ENCODE peak calls at places on chromosomes 7 and 10, in eight cellular contexts. T, G, O, J, M, C, P and X are unnamed samples.

GRCh38 chr10:132509506-132510173 is 27.9 kb upstream of the INPP5A start:
- DNase-seq in M (no peak), C (no peak), T (no peak), P (no peak), G (no peak), O (no peak), J (peak), X (no peak)

GRCh38 chr10:77789861-77790260 is 136.7 kb downstream of the DLG5 start:
- DNase-seq in T (no peak), M (no peak), P (no peak), O (no peak), C (no peak), G (no peak), J (no peak), X (no peak)

GRCh38 chr10:36171546-36171945 is 529.5 kb upstream of the FZD8 start:
- DNase-seq in T (peak), P (peak), G (no peak), J (no peak), C (no peak), O (no peak), M (no peak), X (no peak)

GRCh38 chr7:107614425-107614824 is 34.4 kb downstream of the BCAP29 start:
- DNase-seq in O (peak), M (no peak), T (peak), C (no peak), P (no peak), J (no peak), G (peak), X (no peak)

GRCh38 chr7:98280791-98281756 is at the start of gene BRI3:
- DNase-seq in O (peak), P (peak), T (peak), C (peak), G (no peak), M (peak), J (peak), X (peak)

GRCh38 chr7:148882192-148882591 is 1.9 kb downstream of the EZH2 start:
- DNase-seq in T (no peak), J (no peak), O (no peak), G (no peak), M (no peak), P (no peak), C (no peak), X (no peak)

GRCh38 chr7:72286486-72286885 is 125.7 kb downstream of the CALN1 start:
- DNase-seq in C (no peak), J (no peak), O (no peak), P (no peak), M (no peak), T (no peak), G (no peak), X (no peak)

GRCh38 chr7:105990726-105991465 is 27.8 kb downstream of the CDHR3 start:
- DNase-seq in M (peak), T (no peak), J (no peak), C (no peak), P (no peak), G (no peak), O (peak), X (peak)

GRCh38 chr7:82760831-82761230 is 317.3 kb upstream of the CACNA2D1 start:
- DNase-seq in G (no peak), O (no peak), T (no peak), J (no peak), M (no peak), C (no peak), P (peak), X (no peak)

GRCh38 chr7:13540429-13540828 is 449.0 kb downstream of the ETV1 start:
- DNase-seq in J (no peak), T (peak), C (no peak), G (peak), O (peak), P (no peak), M (no peak), X (no peak)

GRCh38 chr7:151888079-151888673 is 11.3 kb upstream of the PRKAG2 start:
- DNase-seq in P (no peak), T (no peak), M (no peak), O (no peak), J (no peak), G (no peak), C (peak), X (no peak)

GRCh38 chr7:32427769-32428291 is 62.4 kb downstream of the LSM5 start:
- DNase-seq in C (peak), O (peak), P (peak), M (peak), G (no peak), T (peak), J (peak), X (peak)

GRCh38 chr7:52189153-52189778 is 846.2 kb upstream of the POM121L12 start:
- DNase-seq in G (no peak), O (no peak), M (no peak), P (no peak), J (no peak), T (no peak), C (no peak), X (no peak)

GRCh38 chr10:35262436-35262835 is 73.9 kb upstream of the CCNY start:
- DNase-seq in J (no peak), G (no peak), M (no peak), O (peak), C (no peak), P (no peak), T (no peak), X (no peak)

GRCh38 chr7:123635551-123636359 is 19.9 kb upstream of the LMOD2 start:
- DNase-seq in M (no peak), J (no peak), O (peak), G (no peak), P (peak), T (peak), C (peak), X (no peak)

GRCh38 chr7:2947381-2947780 is 96.3 kb downstream of the CARD11 start:
- DNase-seq in T (no peak), M (no peak), O (no peak), J (no peak), P (no peak), G (no peak), C (no peak), X (no peak)

GRCh38 chr7:24665564-24666294 is 91.5 kb downstream of the GSDME start:
- DNase-seq in C (peak), M (no peak), O (peak), P (peak), T (peak), G (no peak), J (no peak), X (peak)

GRCh38 chr7:157505646-157506045 is 168.8 kb downstream of the DNAJB6 start:
- DNase-seq in O (no peak), M (no peak), G (no peak), T (no peak), P (no peak), J (no peak), C (no peak), X (no peak)

GRCh38 chr10:132304756-132305509 is 2.8 kb downstream of the STK32C start:
- DNase-seq in P (no peak), G (no peak), O (no peak), T (no peak), J (peak), M (no peak), C (no peak), X (no peak)